ENCODE peak calls at places on chromosomes 6 and 20, in five cellular contexts. S, N, F, Y and I are unnamed samples. For H3K36me3, the result is how much of the 10 kb centered on the place peaks cover.

GRCh38 chr20:47676219-47676721 is 109.0 kb downstream of the SULF2 start:
- DNase-seq in S (no peak), N (peak), F (no peak), Y (no peak), I (no peak)

GRCh38 chr6:137307163-137307851 is 88.1 kb upstream of the IFNGR1 start:
- DNase-seq in S (no peak), N (no peak), F (no peak), Y (no peak), I (no peak)

GRCh38 chr6:44397424-44398169 is 10.1 kb downstream of the CDC5L start:
- DNase-seq in S (no peak), N (no peak), F (no peak), Y (no peak), I (no peak)

GRCh38 chr6:167819640-167820039 is 7.1 kb upstream of the AFDN start:
- DNase-seq in S (no peak), N (no peak), F (peak), Y (no peak), I (no peak)

GRCh38 chr6:37501632-37502466 is 2.2 kb upstream of the CCDC167 start:
- DNase-seq in S (no peak), N (no peak), F (no peak), Y (no peak), I (no peak)

GRCh38 chr20:21104921-21105320 is 1.2 kb downstream of the LINC00237 start:
- DNase-seq in S (no peak), N (no peak), F (no peak), Y (no peak), I (no peak)

GRCh38 chr6:137002505-137002904 is 42.3 kb downstream of the IL20RA start:
- DNase-seq in S (no peak), N (no peak), F (no peak), Y (no peak), I (no peak)

GRCh38 chr6:116280161-116280959 is 630 bp upstream of the TSPYL1 start:
- DNase-seq in S (no peak), N (no peak), F (no peak), Y (peak), I (no peak)

GRCh38 chr6:143270026-143270425 is 180.5 kb downstream of the ADAT2 start:
- DNase-seq in S (no peak), N (no peak), F (no peak), Y (no peak), I (peak)

GRCh38 chr6:99589290-99589672 is 17.4 kb upstream of the PRDM13 start:
- DNase-seq in S (no peak), N (no peak), F (no peak), Y (no peak), I (no peak)

GRCh38 chr20:23623666-23624065 is 14.1 kb downstream of the CST3 start:
- DNase-seq in S (no peak), N (peak), F (no peak), Y (peak), I (no peak)

GRCh38 chr6:47447726-47448125 is 29.9 kb upstream of the CD2AP start:
- DNase-seq in S (no peak), N (no peak), F (no peak), Y (no peak), I (no peak)

GRCh38 chr6:129312865-129313264 is 397.1 kb downstream of the ARHGAP18 start:
- DNase-seq in S (no peak), N (no peak), F (no peak), Y (peak), I (no peak)

GRCh38 chr6:74671558-74672025 is 534.3 kb downstream of the COL12A1 start:
- DNase-seq in S (no peak), N (no peak), F (no peak), Y (no peak), I (peak)

GRCh38 chr6:131555992-131556391 is 17.0 kb upstream of the ARG1 start:
- DNase-seq in S (no peak), N (peak), F (no peak), Y (no peak), I (no peak)

GRCh38 chr20:12695937-12696336 is 312.8 kb upstream of the SPTLC3 start:
- DNase-seq in S (no peak), N (no peak), F (no peak), Y (no peak), I (no peak)

GRCh38 chr6:147099974-147100373 is 104.2 kb upstream of the STXBP5 start:
- DNase-seq in S (no peak), N (no peak), F (no peak), Y (no peak), I (peak)

GRCh38 chr20:58389324-58389967 is 417 bp downstream of the VAPB start:
- DNase-seq in S (peak), N (peak), F (no peak), Y (no peak), I (peak)

GRCh38 chr6:145647602-145648001 is 87.7 kb downstream of the EPM2A start:
- DNase-seq in S (no peak), N (no peak), F (no peak), Y (no peak), I (no peak)

GRCh38 chr6:50819906-50820589 is 1.4 kb downstream of the TFAP2B start:
- DNase-seq in S (no peak), N (no peak), F (no peak), Y (no peak), I (no peak)

GRCh38 chr6:147752686-147753418 is 244.4 kb downstream of the SAMD5 start:
- DNase-seq in S (no peak), N (peak), F (no peak), Y (no peak), I (no peak)

GRCh38 chr6:28811873-28812272 is 111.9 kb downstream of the TRIM27 start:
- DNase-seq in S (no peak), N (no peak), F (no peak), Y (peak), I (no peak)

DNA sequence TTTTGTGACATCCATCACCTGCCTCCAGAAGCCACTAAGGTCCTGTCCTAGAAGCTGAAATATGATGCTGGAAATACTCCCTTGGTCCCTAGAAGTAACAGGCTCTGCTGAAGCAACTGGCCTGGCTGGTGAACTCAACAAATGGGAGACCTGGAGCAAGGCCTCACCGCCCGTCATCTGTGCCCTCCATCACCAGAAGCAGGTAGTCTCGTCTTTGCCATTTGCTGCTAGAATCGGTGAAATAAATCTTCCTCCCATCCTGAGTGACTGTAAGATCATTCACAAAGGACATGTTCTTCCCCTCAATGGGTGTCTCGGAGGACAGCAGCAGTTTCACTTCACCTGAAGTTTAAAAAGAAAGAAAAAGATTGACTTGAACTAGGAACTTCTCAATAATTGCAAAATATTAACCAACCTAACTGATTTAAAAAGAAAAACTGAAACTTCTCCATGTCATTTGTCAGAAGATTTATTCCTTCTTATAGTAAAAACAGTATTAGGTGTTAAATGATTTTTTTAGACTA is 21.0 kb downstream of the CST7 start:
- DNase-seq in S (no peak), N (no peak), F (no peak), Y (no peak), I (no peak)
- H3K36me3 ChIP-seq in S (under half), N (under half), F (half or more), Y (under half), I (under half)

GRCh38 chr6:30612687-30613248 is 4.3 kb downstream of the PPP1R10 start:
- DNase-seq in S (no peak), N (no peak), F (no peak), Y (no peak), I (no peak)

GRCh38 chr6:30614044-30614842 is 2.8 kb downstream of the PPP1R10 start:
- DNase-seq in S (no peak), N (no peak), F (no peak), Y (no peak), I (peak)

GRCh38 chr6:30612213-30612612 is 4.8 kb downstream of the PPP1R10 start:
- DNase-seq in S (no peak), N (no peak), F (no peak), Y (peak), I (no peak)

GRCh38 chr6:30614843-30615218 is 2.2 kb downstream of the PPP1R10 start:
- DNase-seq in S (peak), N (peak), F (peak), Y (peak), I (peak)

DNA sequence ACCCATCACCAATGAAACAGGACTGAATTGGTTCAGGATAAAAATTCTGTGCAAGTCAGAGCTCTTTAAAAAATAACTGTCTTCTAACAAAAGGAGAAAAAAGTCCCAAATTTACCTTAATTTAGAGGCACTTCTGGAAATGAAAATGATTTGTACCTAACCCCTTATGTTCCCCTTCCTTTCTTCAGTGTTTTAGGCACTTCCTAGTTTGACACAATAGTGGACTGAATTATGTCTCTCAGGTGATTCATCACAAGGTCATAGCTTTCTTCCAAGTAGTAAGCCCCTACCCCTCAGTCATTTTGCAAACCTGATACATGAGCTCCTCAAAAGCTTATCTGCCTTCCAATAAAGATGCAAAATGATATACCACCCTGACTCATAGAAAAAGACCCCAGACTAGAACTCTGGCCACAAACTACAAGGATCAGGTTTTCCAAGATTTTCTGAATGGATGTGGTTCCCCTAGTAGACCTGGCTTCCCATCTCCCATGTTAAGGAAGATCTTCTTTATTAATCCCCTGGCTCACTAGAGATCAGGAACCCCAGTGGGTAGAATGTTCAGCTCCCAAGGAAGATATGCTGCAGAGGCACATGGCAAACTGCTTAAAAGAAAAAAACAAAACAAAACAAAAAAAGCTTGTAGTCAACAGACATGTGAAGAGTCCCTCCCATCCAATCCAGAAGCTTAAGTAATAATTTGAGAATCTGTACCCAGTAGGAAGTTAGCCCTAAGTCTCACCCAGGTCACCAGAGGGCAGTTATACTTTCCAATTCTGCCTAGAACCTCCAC is 3.6 kb downstream of the PPP1R10 start:
- DNase-seq in S (no peak), N (no peak), F (no peak), Y (peak), I (no peak)
- H3K4me3 ChIP-seq in S (no peak), N (no peak), F (no peak), Y (no peak), I (no peak)

GRCh38 chr6:57134954-57135353 is 37.2 kb upstream of the BAG2 start:
- DNase-seq in S (no peak), N (no peak), F (no peak), Y (no peak), I (no peak)

GRCh38 chr6:57141451-57142177 is 30.5 kb upstream of the BAG2 start:
- DNase-seq in S (no peak), N (no peak), F (no peak), Y (no peak), I (no peak)

GRCh38 chr6:57137392-57137791 is 34.7 kb upstream of the BAG2 start:
- DNase-seq in S (no peak), N (no peak), F (no peak), Y (no peak), I (no peak)

GRCh38 chr6:57135885-57136284 is 36.2 kb upstream of the BAG2 start:
- DNase-seq in S (no peak), N (no peak), F (no peak), Y (no peak), I (no peak)

GRCh38 chr6:57138026-57138425 is 34.1 kb upstream of the BAG2 start:
- DNase-seq in S (no peak), N (no peak), F (no peak), Y (no peak), I (no peak)
- TF ChIP-seq CTCF in S (no peak), N (no peak), F (no peak), Y (no peak), I (no peak)

GRCh38 chr6:4896401-4896800 is 107.4 kb downstream of the RPP40 start:
- DNase-seq in S (no peak), N (no peak), F (no peak), Y (no peak), I (no peak)
- H3K36me3 ChIP-seq in S (under half), N (under half), F (half or more), Y (under half), I (under half)

GRCh38 chr6:17863971-17864754 is 123.3 kb downstream of the KIF13A start:
- DNase-seq in S (no peak), N (no peak), F (peak), Y (peak), I (no peak)
- H3K4me3 ChIP-seq in S (no peak), N (no peak), F (no peak), Y (no peak), I (no peak)

GRCh38 chr6:22906091-22906549 is 336.8 kb downstream of the HDGFL1 start:
- DNase-seq in S (no peak), N (peak), F (no peak), Y (peak), I (peak)
- TF ChIP-seq CTCF in S (peak), N (peak), F (no peak), Y (peak), I (peak)

GRCh38 chr6:63644668-63645326 is 9.2 kb downstream of the PHF3 start:
- DNase-seq in S (no peak), N (no peak), F (no peak), Y (peak), I (no peak)
- H3K36me3 ChIP-seq in S (under half), N (under half), F (under half), Y (under half), I (under half)

GRCh38 chr6:85453490-85453889 is 3.6 kb downstream of the NT5E start:
- DNase-seq in S (no peak), N (no peak), F (no peak), Y (no peak), I (no peak)

GRCh38 chr6:85453052-85453451 is 3.2 kb downstream of the NT5E start:
- DNase-seq in S (no peak), N (no peak), F (no peak), Y (no peak), I (no peak)

GRCh38 chr6:85451586-85452306 is 1.9 kb downstream of the NT5E start:
- DNase-seq in S (no peak), N (no peak), F (no peak), Y (no peak), I (no peak)

GRCh38 chr6:85450578-85450884 is 648 bp downstream of the NT5E start:
- DNase-seq in S (no peak), N (no peak), F (no peak), Y (no peak), I (no peak)

DNA sequence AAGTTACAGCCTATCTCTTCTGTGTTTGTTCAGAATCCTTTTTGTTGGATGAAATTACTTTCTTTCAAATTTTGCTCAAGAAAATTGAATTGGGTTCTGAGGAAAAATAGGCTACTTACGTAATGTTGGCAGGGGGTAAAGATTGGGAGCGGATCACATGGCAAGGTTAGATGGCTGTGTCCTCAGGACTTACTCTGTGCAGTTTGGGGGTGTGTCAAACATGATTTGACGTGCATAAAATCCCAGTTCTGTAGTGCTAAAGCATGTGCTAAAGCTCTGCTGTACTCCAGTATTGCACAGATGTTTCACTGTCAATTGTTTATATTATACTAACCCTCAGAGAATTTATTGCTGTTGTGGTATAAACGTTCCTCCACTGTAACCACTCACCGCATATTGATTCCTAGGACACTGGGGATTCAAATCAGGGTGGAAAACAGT is 2.6 kb downstream of the NT5E start:
- DNase-seq in S (no peak), N (no peak), F (no peak), Y (peak), I (no peak)
- H3K4me3 ChIP-seq in S (no peak), N (no peak), F (no peak), Y (no peak), I (no peak)